ENCODE peak calls at places on chromosomes 12 and 14, in eight cellular contexts. P, E, M, H, A, X, B and F are unnamed samples.

GRCh38 chr12:78249578-78249977 is 418.9 kb downstream of the NAV3 start:
- DNase-seq in P (no peak), E (no peak), X (no peak), B (no peak), H (no peak), M (no peak), A (no peak), F (no peak)

GRCh38 chr14:101118746-101119610 is 215.5 kb upstream of the RTL1 start:
- DNase-seq in H (no peak), M (no peak), P (no peak), E (no peak), A (no peak), X (no peak), B (no peak), F (no peak)

GRCh38 chr14:82999802-83000201 is 1466.1 kb upstream of the SEL1L start:
- DNase-seq in E (no peak), X (no peak), M (no peak), A (no peak), P (no peak), H (peak; percentile 4), B (no peak), F (peak; percentile 1)

GRCh38 chr12:90987520-90987919 is 17.3 kb downstream of the EPYC start:
- DNase-seq in E (no peak), A (no peak), M (no peak), H (no peak), P (no peak), X (no peak), B (no peak), F (no peak)

GRCh38 chr14:93269341-93270068 is 62.4 kb downstream of the UBR7 start:
- DNase-seq in A (no peak), P (peak; percentile 8), X (no peak), B (peak; percentile 28), E (peak; percentile 55), H (peak; percentile 61), M (no peak), F (no peak)

GRCh38 chr12:55966408-55967281 is at the start of gene CDK2:
- DNase-seq in E (peak; percentile 80), X (peak; percentile 89), P (no peak), B (peak; percentile 91), H (peak; percentile 89), A (peak; percentile 77), M (peak; percentile 92), F (peak; percentile 89)

GRCh38 chr14:64715146-64715627 is 11.0 kb downstream of the PLEKHG3 start:
- DNase-seq in P (no peak), B (no peak), X (no peak), H (no peak), A (no peak), M (no peak), E (no peak), F (no peak)

GRCh38 chr14:79967001-79967400 is 244.3 kb downstream of the DIO2 start:
- DNase-seq in M (no peak), A (no peak), X (no peak), H (peak; percentile 58), B (no peak), P (no peak), E (no peak), F (no peak)

GRCh38 chr12:68896881-68897540 is 36.0 kb downstream of the CPM start:
- DNase-seq in P (no peak), H (peak; percentile 13), M (no peak), E (no peak), A (no peak), B (no peak), X (no peak), F (no peak)

GRCh38 chr12:52036587-52037171 is 14.6 kb upstream of the NR4A1 start:
- DNase-seq in E (peak; percentile 68), M (peak; percentile 83), H (peak; percentile 76), B (peak; percentile 94), A (peak; percentile 74), P (no peak), X (peak; percentile 66), F (peak; percentile 77)

GRCh38 chr14:105315211-105315721 is 718 bp downstream of the PACS2 start:
- DNase-seq in B (peak; percentile 20), A (peak; percentile 41), X (peak; percentile 41), M (no peak), E (no peak), H (peak; percentile 19), P (no peak), F (peak; percentile 35)

GRCh38 chr14:37246427-37246829 is 48.7 kb downstream of the MIPOL1 start:
- DNase-seq in B (peak; percentile 17), A (peak; percentile 6), E (no peak), H (peak; percentile 44), P (no peak), X (peak; percentile 52), M (peak; percentile 6), F (peak; percentile 57)

GRCh38 chr12:51528852-51529545 is 62.0 kb upstream of the SCN8A start:
- DNase-seq in B (no peak), X (no peak), A (no peak), M (no peak), H (peak; percentile 79), P (no peak), E (no peak), F (no peak)

GRCh38 chr12:131448254-131448795 is 262.6 kb upstream of the SFSWAP start:
- DNase-seq in A (no peak), X (no peak), M (no peak), E (no peak), P (no peak), H (no peak), B (no peak), F (no peak)

GRCh38 chr14:66281036-66281776 is 205.0 kb upstream of the CCDC196 start:
- DNase-seq in E (no peak), A (no peak), B (no peak), H (no peak), X (no peak), M (no peak), P (no peak), F (no peak)

GRCh38 chr12:10031771-10032175 is 1.3 kb downstream of the CLEC9A start:
- DNase-seq in E (peak; percentile 50), P (peak; percentile 95), A (no peak), H (peak; percentile 94), B (no peak), M (no peak), X (peak; percentile 99), F (no peak)

GRCh38 chr12:121538699-121539061 is 42.1 kb downstream of the KDM2B start:
- DNase-seq in P (no peak), E (peak; percentile 89), M (no peak), B (no peak), A (no peak), X (no peak), H (peak; percentile 44), F (peak; percentile 30)

GRCh38 chr14:68814376-68815287 is 21.8 kb upstream of the ZFP36L1 start:
- DNase-seq in M (peak; percentile 81), H (peak; percentile 69), E (no peak), X (peak; percentile 70), P (no peak), B (no peak), A (no peak), F (peak; percentile 21)

GRCh38 chr14:101734241-101734847 is 27.2 kb upstream of the PPP2R5C start:
- DNase-seq in M (no peak), P (no peak), X (no peak), H (no peak), E (no peak), A (no peak), B (no peak), F (no peak)